ENCODE peak calls at places on chromosomes 11 and 22, in four cellular contexts. V, N, Z and G are unnamed samples.
A peak's percentile ranks its signal among the peaks of the same experiment; 100 is the strongest.

GRCh38 chr11:108654994-108655631 is 9.8 kb upstream of the DDX10 start:
- DNase-seq in N (peak; percentile 87), V (peak; percentile 74), Z (no peak), G (peak; percentile 60)

GRCh38 chr11:130315354-130315970 is 745 bp upstream of the ZBTB44 start:
- DNase-seq in V (no peak), N (no peak), Z (peak; percentile 32), G (no peak)

GRCh38 chr11:80773919-80774318 is 1333.1 kb upstream of the TENM4 start:
- DNase-seq in N (no peak), V (no peak), Z (no peak), G (no peak)

GRCh38 chr11:92306966-92307504 is 82.4 kb downstream of the FAT3 start:
- DNase-seq in Z (no peak), N (no peak), V (no peak), G (no peak)

GRCh38 chr11:13098890-13099289 is 89.8 kb downstream of the RASSF10 start:
- DNase-seq in V (no peak), Z (no peak), N (no peak), G (no peak)

GRCh38 chr11:77799338-77799737 is 21.2 kb downstream of the RSF1 start:
- DNase-seq in V (no peak), Z (no peak), N (peak; percentile 56), G (no peak)

GRCh38 chr11:118922745-118923627 is 2.7 kb downstream of the BCL9L start:
- DNase-seq in V (no peak), N (peak; percentile 45), Z (no peak), G (no peak)

GRCh38 chr11:35047179-35047578 is 91.8 kb upstream of the CD44 start:
- DNase-seq in V (no peak), N (no peak), Z (no peak), G (no peak)

GRCh38 chr22:36253523-36254490 is 874 bp downstream of the APOL1 start:
- DNase-seq in N (peak; percentile 48), V (no peak), Z (peak; percentile 49), G (no peak)

GRCh38 chr22:27443315-27443714 is 358.2 kb downstream of the MN1 start:
- DNase-seq in Z (no peak), V (no peak), N (no peak), G (no peak)

GRCh38 chr11:13595166-13595565 is 73.3 kb upstream of the FAR1 start:
- DNase-seq in V (peak; percentile 65), Z (no peak), N (peak; percentile 48), G (peak; percentile 91)

GRCh38 chr22:48060266-48060665 is 1297.8 kb downstream of the TBC1D22A start:
- DNase-seq in N (no peak), V (no peak), Z (no peak), G (no peak)

GRCh38 chr11:75510011-75510595 is 15.6 kb downstream of the GDPD5 start:
- DNase-seq in V (no peak), Z (no peak), N (no peak), G (no peak)

GRCh38 chr11:1845571-1846452 is 7.0 kb downstream of the TNNI2 start:
- DNase-seq in N (no peak), Z (no peak), V (no peak), G (no peak)

GRCh38 chr22:35538801-35539321 is 1.8 kb upstream of the RASD2 start:
- DNase-seq in Z (no peak), N (peak; percentile 57), V (peak; percentile 63), G (peak; percentile 41)

GRCh38 chr22:32684148-32684821 is 117.2 kb upstream of the TIMP3 start:
- DNase-seq in N (no peak), V (no peak), Z (no peak), G (no peak)

GRCh38 chr22:46779651-46780050 is 17.2 kb downstream of the TBC1D22A start:
- DNase-seq in N (no peak), V (no peak), Z (no peak), G (no peak)

GRCh38 chr22:43883012-43883661 is 8.7 kb downstream of the PNPLA5 start:
- DNase-seq in Z (no peak), N (peak; percentile 81), V (peak; percentile 92), G (peak; percentile 86)

GRCh38 chr11:62771144-62772021 is at the start of gene TAF6L:
- DNase-seq in V (peak; percentile 97), Z (peak; percentile 99), N (peak; percentile 99), G (peak; percentile 98)

GRCh38 chr11:126647735-126648134 is 292.2 kb downstream of the ST3GAL4 start:
- DNase-seq in V (peak; percentile 91), N (peak; percentile 95), Z (no peak), G (peak; percentile 92)

GRCh38 chr11:117597083-117597482 is 199.9 kb downstream of the DSCAML1 start:
- DNase-seq in N (peak; percentile 36), Z (peak; percentile 44), V (peak; percentile 37), G (peak; percentile 21)

GRCh38 chr22:37904572-37905533 is 1.2 kb upstream of the MICALL1 start:
- DNase-seq in Z (peak; percentile 88), N (peak; percentile 99), V (peak; percentile 99), G (peak; percentile 99)

GRCh38 chr11:396948-397548 is 3.0 kb downstream of the PKP3 start:
- DNase-seq in V (peak; percentile 85), Z (peak; percentile 63), N (peak; percentile 79), G (peak; percentile 81)